ENCODE peak calls at places on chromosomes 1 and 21, in five cellular contexts. O is IMR-90, V is HCT116, D is OCI-LY7, J is neural progenitor cell. C is an unnamed sample.

GRCh38 chr21:28579986-28580550 is 412.6 kb downstream of the LTN1 start:
- DNase-seq in J (peak; percentile 25), V (no peak), D (no peak), O (no peak), C (peak; percentile 27)

GRCh38 chr1:1782399-1783221 is 4.3 kb upstream of the NADK start:
- DNase-seq in J (peak; percentile 35), V (no peak), O (peak; percentile 54), D (peak; percentile 60), C (peak; percentile 56)

GRCh38 chr1:200238311-200238710 is 171.5 kb downstream of the ZNF281 start:
- DNase-seq in D (no peak), V (no peak), J (no peak), O (no peak), C (no peak)

GRCh38 chr1:34681481-34682451 is 73.1 kb upstream of the GJB5 start:
- DNase-seq in D (peak; percentile 47), V (peak; percentile 52), O (peak; percentile 28), J (peak; percentile 62), C (peak; percentile 79)

GRCh38 chr1:30313176-30313575 is 410.2 kb downstream of the MATN1 start:
- DNase-seq in O (no peak), D (no peak), V (no peak), J (no peak), C (no peak)

GRCh38 chr1:21490774-21491482 is 18.3 kb upstream of the ALPL start:
- DNase-seq in V (no peak), J (peak; percentile 81), D (peak; percentile 29), O (peak; percentile 64), C (peak; percentile 87)

GRCh38 chr1:37513795-37514349 is 694 bp downstream of the MEAF6 start:
- DNase-seq in V (no peak), O (no peak), D (peak; percentile 69), J (peak; percentile 66), C (peak; percentile 77)

GRCh38 chr21:35575280-35575915 is 484.9 kb downstream of the SETD4 start:
- DNase-seq in J (no peak), V (no peak), O (peak; percentile 96), D (no peak), C (no peak)

GRCh38 chr1:38817958-38818705 is 41.4 kb downstream of the RRAGC start:
- DNase-seq in J (peak; percentile 91), O (no peak), V (no peak), D (no peak), C (no peak)

GRCh38 chr1:203056516-203056915 is 29.3 kb downstream of the MYOG start:
- DNase-seq in D (no peak), O (no peak), J (no peak), V (no peak), C (peak; percentile 50)

GRCh38 chr1:220045356-220046051 is 801 bp downstream of the EPRS1 start:
- DNase-seq in J (no peak), V (no peak), D (peak; percentile 57), O (no peak), C (peak; percentile 65)

GRCh38 chr1:38938722-38939260 is 2.8 kb downstream of the RHBDL2 start:
- DNase-seq in O (no peak), V (no peak), D (no peak), J (no peak), C (no peak)

GRCh38 chr1:38559180-38559874 is 300.2 kb downstream of the RRAGC start:
- DNase-seq in D (peak; percentile 7), J (no peak), V (no peak), O (no peak), C (no peak)

DNA sequence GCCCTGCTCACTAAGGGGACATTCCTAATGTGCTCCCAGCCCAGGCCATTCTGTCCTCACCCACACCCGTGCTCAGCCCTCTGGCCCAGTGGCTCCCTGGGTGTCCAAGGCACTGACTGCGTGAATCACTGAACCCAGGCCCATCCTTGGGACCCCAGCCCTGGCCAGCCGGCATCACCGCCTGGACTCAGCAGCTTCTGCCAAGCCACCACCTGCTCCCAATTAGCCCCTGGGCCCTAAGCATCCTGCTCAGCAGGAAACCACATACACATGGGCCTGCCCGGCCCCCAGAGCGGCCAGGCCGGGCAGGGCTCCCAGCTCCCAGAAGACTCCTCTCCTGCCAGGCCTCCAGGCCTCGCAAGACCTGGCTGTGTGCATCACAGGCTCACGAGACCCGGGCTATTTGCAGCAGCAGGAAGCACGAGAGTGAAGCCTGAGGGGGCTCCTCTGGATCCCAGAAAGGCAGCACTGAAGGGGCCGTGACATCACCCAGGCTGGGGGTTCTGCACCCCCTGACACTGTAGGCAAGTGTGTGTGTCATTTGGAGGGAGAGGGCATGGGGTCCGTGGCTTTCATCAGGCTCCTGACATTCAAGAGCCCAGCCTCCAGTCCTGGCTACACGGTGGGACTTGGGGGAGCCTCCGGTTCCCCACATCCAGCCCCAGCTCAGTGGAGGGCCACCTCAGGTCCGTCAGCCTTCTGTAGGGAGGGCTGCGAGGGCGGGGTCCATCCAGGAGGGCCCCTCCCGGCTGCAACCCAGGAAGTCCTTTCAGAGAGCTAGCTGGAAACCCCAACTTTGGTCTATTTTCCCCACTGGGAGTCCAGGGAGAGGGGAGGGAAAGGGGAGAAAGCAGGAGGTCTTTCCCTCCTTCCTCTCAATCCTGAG is 1.6 kb downstream of the MFAP2 start:
- DNase-seq in O (peak; percentile 86), D (no peak), V (no peak), J (peak; percentile 23), C (no peak)
- H3K4me3 ChIP-seq in O (no peak overlapping the region), D (no peak overlapping the region), V (peak overlapping the region; percentile 77), J (peak overlapping the region; percentile 94), C (no peak overlapping the region)

GRCh38 chr1:247386695-247387094 is 29.3 kb upstream of the NLRP3 start:
- DNase-seq in O (peak; percentile 73), J (no peak), D (no peak), V (no peak), C (no peak)
- H3K4me2 ChIP-seq in O (no peak overlapping the region), J (no peak overlapping the region), D (no peak overlapping the region), V (no peak overlapping the region), C (no peak overlapping the region)

DNA sequence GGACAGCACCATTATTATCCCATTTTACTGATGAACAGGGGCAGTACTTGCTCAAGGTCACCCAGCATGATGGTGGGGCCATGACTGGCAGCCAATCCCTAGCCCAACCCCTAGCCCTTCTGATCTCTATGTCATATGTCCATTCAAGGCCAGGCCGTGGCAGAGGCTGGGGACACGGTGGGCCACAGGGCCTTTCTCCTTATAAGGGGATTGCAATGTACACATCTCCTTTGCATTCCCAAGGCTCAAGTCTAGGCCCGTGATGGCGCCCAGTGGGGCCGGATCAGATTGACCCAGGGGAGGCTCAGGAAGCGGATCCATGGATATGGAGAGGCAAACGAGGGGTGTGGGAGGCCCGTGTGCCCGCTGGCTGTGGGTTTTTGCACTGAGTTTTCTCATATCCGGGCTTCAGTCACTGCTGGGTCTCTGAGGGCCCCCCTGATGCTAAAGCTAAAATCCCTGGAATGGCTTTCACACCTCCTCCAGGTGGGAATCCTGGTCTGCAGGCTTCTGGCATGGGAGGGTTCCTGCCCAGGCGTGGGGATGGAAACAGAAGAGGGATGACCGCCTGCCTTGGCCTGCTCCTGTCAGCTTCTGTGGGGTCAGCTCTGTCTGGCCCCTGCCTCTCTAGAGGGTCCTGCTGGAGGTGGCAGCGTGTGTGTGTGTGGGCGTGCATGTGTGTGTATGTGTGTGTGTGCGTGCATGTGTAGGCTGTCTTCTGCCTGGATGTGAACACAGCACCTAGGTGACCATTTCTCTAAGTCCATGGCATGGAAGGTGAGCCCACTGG is 2.1 kb downstream of the MYOM3 start:
- DNase-seq in V (no peak), J (no peak), O (no peak), D (no peak), C (no peak)
- H3K4me3 ChIP-seq in V (peak overlapping the region; percentile 71), J (no peak overlapping the region), O (no peak overlapping the region), D (no peak overlapping the region), C (no peak overlapping the region)

DNA sequence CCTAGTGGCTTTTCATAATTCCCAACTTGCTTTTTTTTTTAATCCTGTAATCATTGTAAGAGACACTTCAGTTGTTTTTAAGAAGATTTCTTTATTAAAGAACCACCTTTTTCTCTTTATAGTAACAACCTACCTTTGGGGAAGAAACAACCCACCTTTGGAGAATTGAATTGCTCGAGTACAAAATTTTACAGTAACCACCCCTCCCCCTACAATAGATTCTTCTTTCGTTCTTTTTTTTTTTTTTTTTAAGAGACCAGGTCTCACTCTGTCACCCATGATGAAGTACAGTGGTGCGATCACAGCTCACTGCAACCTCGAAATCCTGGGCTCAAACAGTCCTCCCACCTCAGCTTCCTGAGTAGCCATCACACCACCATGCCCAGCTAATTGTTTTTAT is 2.1 kb upstream of the LRRC40 start:
- DNase-seq in D (no peak), V (no peak), J (no peak), O (no peak), C (no peak)
- H3K4me2 ChIP-seq in D (peak overlapping the region; percentile 97), V (peak overlapping the region; percentile 78), J (no peak overlapping the region), O (no peak overlapping the region), C (peak overlapping the region; percentile 96)

DNA sequence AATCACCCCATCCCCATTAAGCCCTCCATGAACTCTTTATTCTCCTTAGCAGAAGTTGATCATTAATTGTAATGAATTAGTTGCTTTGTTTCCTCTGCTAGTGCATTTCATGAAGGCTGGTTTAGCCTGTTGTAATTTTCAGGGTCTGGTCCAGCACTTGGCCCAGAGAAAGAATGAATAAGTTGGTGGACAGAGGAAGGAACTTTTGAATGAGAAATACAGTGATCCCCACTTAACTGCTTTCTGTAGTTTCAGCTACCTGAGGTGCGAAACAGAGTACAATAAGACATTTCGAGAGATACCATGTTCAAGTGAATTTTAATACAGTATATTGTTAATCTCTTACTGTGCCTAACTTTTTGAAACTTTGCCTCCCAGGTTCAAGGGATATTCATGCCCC is 1.8 kb downstream of the SOAT1 start:
- DNase-seq in D (no peak), V (no peak), O (no peak), J (no peak), C (peak; percentile 35)
- H3K4me3 ChIP-seq in D (peak overlapping the region; percentile 80), V (peak overlapping the region; percentile 80), O (peak overlapping the region; percentile 85), J (no peak overlapping the region), C (peak overlapping the region; percentile 85)

DNA sequence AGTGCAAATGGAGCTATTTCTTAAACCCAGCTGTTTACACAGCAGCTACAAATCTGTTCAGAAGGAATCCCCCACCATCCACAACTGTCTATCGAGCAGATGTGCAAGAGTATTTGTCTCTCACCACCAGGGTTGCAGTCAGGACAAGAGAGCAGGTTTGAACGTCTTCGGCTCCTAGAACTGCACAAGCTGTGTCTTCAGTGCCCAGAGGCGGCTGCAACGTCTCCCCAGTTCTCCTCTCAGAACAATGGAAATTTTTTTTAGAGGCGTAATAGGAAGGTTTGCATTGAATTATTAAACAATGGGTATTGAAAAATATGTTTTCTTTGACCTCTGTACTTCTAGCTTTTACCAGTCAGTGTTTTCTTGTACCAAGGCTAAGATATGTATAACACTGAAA is 7.3 kb downstream of the OVAAL start:
- DNase-seq in D (no peak), V (no peak), J (peak; percentile 18), O (no peak), C (no peak)
- H3K4me2 ChIP-seq in D (no peak overlapping the region), V (no peak overlapping the region), J (no peak overlapping the region), O (no peak overlapping the region), C (no peak overlapping the region)

DNA sequence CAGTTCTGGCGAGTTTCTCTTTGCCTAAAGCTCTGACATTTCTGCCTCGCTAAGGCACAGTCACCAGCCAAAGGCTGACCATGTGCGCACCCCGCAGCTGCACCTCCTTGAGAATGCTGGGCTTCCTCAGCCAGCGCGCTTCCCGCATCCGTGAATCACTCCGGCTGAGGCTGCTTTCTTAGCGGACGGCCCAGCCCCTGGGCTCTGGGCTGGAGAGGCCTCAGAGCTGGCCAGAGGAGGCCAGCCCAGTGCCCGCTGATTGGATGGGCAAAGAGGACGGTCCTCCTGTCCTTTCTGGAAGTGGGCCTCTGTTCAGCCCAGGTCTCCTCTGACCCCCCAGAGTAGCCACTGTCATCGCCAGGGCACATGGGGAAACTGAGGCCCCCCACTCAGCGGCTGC is 56.1 kb downstream of the PRDM16 start:
- DNase-seq in D (no peak), V (no peak), J (peak; percentile 67), O (no peak), C (no peak)
- H3K4me3 ChIP-seq in D (no peak overlapping the region), V (no peak overlapping the region), J (no peak overlapping the region), O (no peak overlapping the region), C (no peak overlapping the region)

C was measured in Karpas-422.